ENCODE peak calls at places on chromosomes 7 and 10, in four cellular contexts. R is HCT116, A is breast epithelium, T is sigmoid colon. O is an unnamed sample. For H3K36me3, the result is how much of the 10 kb centered on the place peaks cover.

GRCh38 chr10:52870562-52870961 is 98.0 kb upstream of the MBL2 start:
- DNase-seq in R (no peak), T (no peak), A (no peak), O (no peak)

GRCh38 chr7:151806204-151806603 is 70.7 kb downstream of the PRKAG2 start:
- DNase-seq in T (no peak), A (no peak), R (no peak), O (peak)

GRCh38 chr7:90383879-90384278 is 19.4 kb upstream of the CLDN12 start:
- DNase-seq in A (no peak), R (no peak), T (no peak), O (no peak)

GRCh38 chr10:22927661-22928403 is at the start of gene ARMC3:
- DNase-seq in T (peak), R (peak), A (no peak), O (peak)

GRCh38 chr10:74976565-74976964 is 134.9 kb upstream of the SAMD8 start:
- DNase-seq in T (no peak), A (no peak), R (no peak), O (no peak)

GRCh38 chr10:3784510-3785250 is at the start of gene KLF6:
- DNase-seq in A (no peak), R (no peak), T (peak), O (no peak)

GRCh38 chr10:117663750-117664149 is 121.2 kb downstream of the EMX2 start:
- DNase-seq in A (no peak), T (no peak), R (peak), O (no peak)

GRCh38 chr7:143321734-143322133 is 5.8 kb downstream of the CLCN1 start:
- DNase-seq in T (no peak), R (no peak), A (no peak), O (no peak)

GRCh38 chr7:81833401-81833800 is 63.6 kb upstream of the HGF start:
- DNase-seq in R (no peak), T (no peak), A (no peak), O (no peak)

GRCh38 chr7:154868901-154869300 is 134.0 kb downstream of the PAXIP1 start:
- DNase-seq in T (peak), A (no peak), R (no peak), O (no peak)

GRCh38 chr7:88224596-88225275 is 4.9 kb upstream of the SRI start:
- DNase-seq in R (no peak), A (no peak), T (no peak), O (no peak)

GRCh38 chr10:71790749-71791440 is 17.6 kb upstream of the VSIR start:
- DNase-seq in T (no peak), A (no peak), R (no peak), O (no peak)

GRCh38 chr10:25028711-25029110 is 12.3 kb downstream of the THNSL1 start:
- DNase-seq in A (no peak), T (no peak), R (no peak), O (no peak)

GRCh38 chr7:135759537-135759936 is 10.9 kb upstream of the FAM180A start:
- DNase-seq in R (no peak), A (no peak), T (no peak), O (no peak)

GRCh38 chr7:135757719-135758411 is 9.3 kb upstream of the FAM180A start:
- DNase-seq in A (peak), T (no peak), R (no peak), O (no peak)

GRCh38 chr7:135755351-135755753 is 6.7 kb upstream of the FAM180A start:
- DNase-seq in R (no peak), A (no peak), T (peak), O (no peak)

GRCh38 chr7:135756191-135756590 is 7.6 kb upstream of the FAM180A start:
- DNase-seq in A (no peak), R (no peak), T (no peak), O (no peak)

GRCh38 chr7:135758531-135758932 is 9.9 kb upstream of the FAM180A start:
- DNase-seq in R (no peak), T (no peak), A (peak), O (no peak)
- H3K4me3 ChIP-seq in R (no peak), T (no peak), A (peak), O (no peak)

GRCh38 chr7:157650801-157651200 is 314.0 kb downstream of the DNAJB6 start:
- DNase-seq in R (no peak), A (no peak), T (no peak), O (no peak)
- TF ChIP-seq POLR2AphosphoS5 in R (no peak), A (no peak), T (no peak), O (no peak)

GRCh38 chr7:130912086-130912909 is 178.3 kb upstream of the KLF14 start:
- DNase-seq in R (no peak), T (no peak), A (no peak), O (no peak)

GRCh38 chr7:130909161-130909836 is 175.3 kb upstream of the KLF14 start:
- DNase-seq in A (no peak), T (no peak), R (no peak), O (no peak)

GRCh38 chr7:130912910-130913720 is 179.1 kb upstream of the KLF14 start:
- DNase-seq in R (peak), T (peak), A (peak), O (no peak)

GRCh38 chr7:130909881-130910672 is 176.1 kb upstream of the KLF14 start:
- DNase-seq in T (no peak), R (no peak), A (no peak), O (no peak)

GRCh38 chr7:130910949-130911944 is 177.2 kb upstream of the KLF14 start:
- DNase-seq in T (no peak), A (no peak), R (no peak), O (no peak)
- H3K36me3 ChIP-seq in T (under half), A (under half), R (under half), O (under half)

GRCh38 chr7:106736508-106737201 is 75.7 kb upstream of the CCDC71L start:
- DNase-seq in R (peak), T (no peak), A (peak), O (peak)
- H3K4me3 ChIP-seq in R (no peak), T (no peak), A (no peak), O (no peak)

GRCh38 chr7:111735661-111736323 is 173.5 kb upstream of the IMMP2L start:
- DNase-seq in A (peak), T (no peak), R (peak), O (peak)
- TF ChIP-seq POLR2AphosphoS5 in A (no peak), T (peak), R (no peak), O (no peak)

GRCh38 chr7:130189281-130189782 is 15.9 kb downstream of the TMEM209 start:
- DNase-seq in A (no peak), T (no peak), R (no peak), O (no peak)

GRCh38 chr7:130191791-130192190 is 13.4 kb downstream of the TMEM209 start:
- DNase-seq in T (no peak), A (no peak), R (no peak), O (no peak)

GRCh38 chr7:130182990-130183389 is 22.2 kb downstream of the TMEM209 start:
- DNase-seq in R (no peak), A (no peak), T (no peak), O (no peak)

DNA sequence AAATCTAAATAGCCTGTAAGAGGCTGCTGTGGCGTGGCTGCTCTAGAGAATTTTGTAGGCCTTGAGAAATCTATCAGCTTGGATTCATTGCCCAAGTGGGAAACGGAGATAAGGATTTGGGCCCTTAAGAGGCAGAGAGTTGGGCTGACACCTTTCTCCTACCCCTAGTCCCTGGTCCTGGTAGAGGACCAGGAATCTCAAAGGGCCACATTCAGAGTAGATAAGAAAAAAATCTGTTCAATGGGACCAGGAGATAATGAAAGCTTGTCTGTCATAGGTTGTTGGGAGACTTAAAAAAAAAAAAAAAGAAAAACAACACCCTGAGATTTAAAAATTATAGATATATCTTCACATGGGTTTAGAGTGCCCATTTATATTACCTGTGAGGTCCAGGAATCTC is 17.8 kb downstream of the TMEM209 start:
- DNase-seq in T (no peak), R (no peak), A (no peak), O (no peak)
- H3K36me3 ChIP-seq in T (under half), R (under half), A (under half), O (under half)

DNA sequence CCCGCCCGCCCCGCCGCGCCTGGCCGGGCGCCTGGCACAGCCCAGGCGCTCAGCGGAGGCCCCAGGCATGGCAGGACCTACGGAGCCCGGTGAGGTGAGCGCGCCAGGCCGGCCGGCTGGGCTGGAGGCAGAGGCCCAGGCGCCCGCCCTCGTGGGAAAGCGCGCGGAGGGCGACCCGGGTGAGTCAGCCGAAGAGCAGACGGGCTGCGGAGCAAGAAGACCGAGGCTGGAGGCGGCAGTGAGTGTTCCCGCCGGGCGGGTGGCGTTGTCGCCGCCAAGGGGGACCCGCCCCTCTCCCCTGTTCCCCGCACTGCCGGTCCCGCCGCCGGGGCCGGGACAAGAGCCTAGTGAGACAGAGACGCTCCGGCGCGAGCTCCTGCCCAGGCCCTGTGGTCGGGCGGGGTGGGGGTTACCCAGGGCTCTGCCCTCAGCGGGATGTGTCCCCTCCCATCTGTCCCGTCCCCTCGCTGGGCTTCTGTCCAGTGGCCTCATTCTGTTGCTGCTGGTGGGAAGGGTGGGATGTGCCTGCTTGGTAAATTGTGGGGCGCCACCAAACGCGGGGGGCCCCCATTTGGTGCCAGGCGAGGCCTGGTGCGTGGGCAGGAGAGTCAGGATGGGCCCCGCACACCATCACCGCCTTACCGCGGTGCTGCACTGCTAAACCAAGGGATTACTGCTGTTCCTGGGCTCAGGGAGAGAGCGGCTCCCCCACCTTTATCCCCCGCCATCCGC is 17.0 kb upstream of the NODAL start:
- DNase-seq in T (peak), A (peak), R (no peak), O (peak)
- H3K4me3 ChIP-seq in T (peak), A (peak), R (peak), O (peak)

DNA sequence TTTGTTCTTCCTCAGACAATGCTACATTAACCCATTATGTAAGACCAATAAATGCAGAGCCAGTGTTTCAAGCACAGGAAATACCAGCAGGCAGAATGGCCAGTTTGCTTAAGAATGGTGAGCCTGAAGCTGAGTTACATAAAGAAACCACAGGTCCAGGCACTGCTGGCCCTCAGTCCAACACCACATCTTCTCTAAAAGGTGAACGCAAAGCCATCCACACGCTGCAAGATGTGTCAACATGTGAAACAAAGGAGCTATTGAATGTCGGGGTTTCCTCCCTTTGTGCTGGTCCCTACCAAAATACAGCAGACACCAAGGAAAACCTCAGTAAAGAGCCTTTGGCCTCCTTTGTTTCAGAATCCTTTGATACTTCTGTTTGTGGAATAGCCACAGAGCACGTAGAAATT is 63.8 kb downstream of the TASOR2 start:
- DNase-seq in R (no peak), T (no peak), A (no peak), O (no peak)
- TF ChIP-seq POLR2AphosphoS5 in R (no peak), T (no peak), A (no peak), O (no peak)